ENCODE peak calls at places on chromosomes 5 and 9, in ten cellular contexts. R, E, D, T, J, P, C, K, G and Z are unnamed samples.

GRCh38 chr5:81768960-81769452 is 18.1 kb upstream of the SSBP2 start:
- DNase-seq in D (no peak), C (peak; percentile 81), R (no peak), T (no peak), P (no peak), E (no peak), J (peak; percentile 25), G (peak; percentile 97), K (no peak), Z (no peak)

GRCh38 chr9:128912270-128912853 is 8.4 kb upstream of the PHYHD1 start:
- DNase-seq in D (no peak), G (peak; percentile 70), J (peak; percentile 61), R (peak; percentile 69), E (peak; percentile 76), T (no peak), C (peak; percentile 97), P (no peak), K (no peak), Z (peak; percentile 60)

GRCh38 chr9:16868706-16869105 is 1.8 kb downstream of the BNC2 start:
- DNase-seq in K (no peak), P (no peak), E (no peak), J (no peak), C (no peak), D (no peak), T (no peak), G (peak; percentile 66), R (no peak), Z (no peak)

GRCh38 chr5:127962491-127962890 is 121.1 kb upstream of the SLC12A2 start:
- DNase-seq in J (peak; percentile 14), K (no peak), E (no peak), D (no peak), T (no peak), R (no peak), P (no peak), G (no peak), C (no peak), Z (no peak)

GRCh38 chr5:56984445-56984844 is 32.5 kb upstream of the MIER3 start:
- DNase-seq in T (no peak), E (no peak), C (no peak), K (no peak), P (no peak), G (peak; percentile 30), J (no peak), R (no peak), D (no peak), Z (no peak)

GRCh38 chr5:58800410-58800809 is 217.5 kb downstream of the RAB3C start:
- DNase-seq in G (no peak), D (no peak), R (no peak), T (no peak), P (no peak), C (no peak), J (no peak), K (no peak), E (no peak), Z (peak; percentile 73)

GRCh38 chr5:103674321-103674720 is 111.7 kb upstream of the NUDT12 start:
- DNase-seq in R (no peak), C (no peak), E (no peak), D (no peak), P (no peak), K (no peak), J (no peak), G (no peak), T (no peak), Z (no peak)

GRCh38 chr9:38126730-38127129 is 57.7 kb upstream of the SHB start:
- DNase-seq in R (no peak), J (no peak), D (no peak), K (no peak), T (no peak), P (no peak), G (no peak), C (no peak), E (no peak), Z (peak; percentile 24)

GRCh38 chr5:170278611-170279500 is 18.7 kb downstream of the LCP2 start:
- DNase-seq in C (no peak), E (peak; percentile 81), T (peak; percentile 33), R (peak; percentile 79), G (no peak), K (peak; percentile 91), D (peak; percentile 46), J (no peak), P (peak; percentile 81), Z (no peak)

GRCh38 chr9:123115146-123115913 is 81.9 kb downstream of the GPR21 start:
- DNase-seq in C (no peak), T (no peak), G (no peak), K (no peak), R (no peak), J (peak; percentile 84), D (no peak), P (no peak), E (no peak), Z (peak; percentile 26)

GRCh38 chr9:110579763-110580255 is 268 bp upstream of the SVEP1 start:
- DNase-seq in G (peak; percentile 83), D (peak; percentile 27), P (no peak), J (peak; percentile 86), K (no peak), T (no peak), C (peak; percentile 16), R (no peak), E (no peak), Z (peak; percentile 46)

GRCh38 chr9:125189011-125189360 is 617 bp downstream of the PPP6C start:
- DNase-seq in T (peak; percentile 39), P (peak; percentile 82), K (peak; percentile 26), E (peak; percentile 76), J (peak; percentile 20), G (peak; percentile 48), C (no peak), D (no peak), R (peak; percentile 65), Z (peak; percentile 22)

GRCh38 chr9:124007468-124008306 is 3.9 kb upstream of the LHX2 start:
- DNase-seq in R (no peak), E (no peak), P (no peak), C (no peak), T (no peak), J (no peak), D (no peak), G (no peak), K (no peak), Z (no peak)

GRCh38 chr5:124253421-124253820 is 493.0 kb downstream of the ZNF608 start:
- DNase-seq in T (no peak), R (no peak), D (no peak), J (no peak), G (no peak), E (no peak), C (no peak), P (no peak), K (no peak), Z (no peak)

GRCh38 chr5:55994502-55994997 is at the start of gene IL6ST:
- DNase-seq in R (no peak), G (peak; percentile 96), J (peak; percentile 84), K (no peak), D (no peak), P (no peak), C (peak; percentile 60), T (no peak), E (no peak), Z (peak; percentile 64)

GRCh38 chr9:117868594-117868993 is 164.4 kb downstream of the TLR4 start:
- DNase-seq in K (no peak), R (no peak), T (no peak), C (no peak), G (no peak), D (no peak), J (no peak), P (no peak), E (no peak), Z (no peak)

GRCh38 chr9:35736201-35736633 is 3.8 kb downstream of the CREB3 start:
- DNase-seq in R (peak; percentile 64), C (peak; percentile 80), P (no peak), E (no peak), D (no peak), J (peak; percentile 82), K (peak; percentile 68), T (peak; percentile 77), G (peak; percentile 90), Z (peak; percentile 82)

GRCh38 chr9:138077898-138078540 is 200.4 kb downstream of the CACNA1B start:
- DNase-seq in C (no peak), R (no peak), D (no peak), G (no peak), T (no peak), K (no peak), P (peak; percentile 45), E (peak; percentile 23), J (no peak), Z (no peak)
- H3K9me3 ChIP-seq in C (no peaks in the 10 kb centered on the region), R (no peaks in the 10 kb centered on the region), D (no peaks in the 10 kb centered on the region), G (peaks cover 13% of the 10 kb centered on the region), T (no peaks in the 10 kb centered on the region), K (no peaks in the 10 kb centered on the region), P (peaks cover 1% of the 10 kb centered on the region), E (no peaks in the 10 kb centered on the region), J (no peaks in the 10 kb centered on the region), Z (no peaks in the 10 kb centered on the region)

DNA sequence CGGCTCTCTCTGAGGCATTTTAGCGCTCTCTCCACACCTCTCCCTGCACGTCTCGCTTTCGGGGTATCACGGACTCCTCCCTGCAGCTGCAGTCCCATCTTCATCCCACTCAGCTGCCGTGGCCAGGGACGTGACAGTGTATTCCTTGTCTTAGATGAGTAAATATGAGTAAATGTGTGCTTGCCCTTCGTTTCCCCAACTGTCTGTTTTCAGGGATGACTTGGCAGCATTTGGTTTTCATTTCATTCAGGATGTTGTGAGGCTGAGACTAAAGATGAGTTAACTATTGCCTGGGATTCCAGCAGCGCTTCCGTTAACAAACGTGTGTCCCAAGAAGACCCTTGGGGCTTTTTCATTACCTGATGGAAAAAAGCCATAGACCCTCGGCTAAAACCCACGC is 29.5 kb downstream of the GDNF start:
- DNase-seq in D (no peak), G (no peak), K (no peak), R (no peak), P (no peak), J (no peak), E (no peak), T (no peak), C (no peak), Z (no peak)
- H3K4me3 ChIP-seq in D (no peak overlapping the region), G (no peak overlapping the region), K (no peak overlapping the region), R (no peak overlapping the region), P (no peak overlapping the region), J (no peak overlapping the region), E (no peak overlapping the region), T (no peak overlapping the region), C (no peak overlapping the region), Z (no peak overlapping the region)

DNA sequence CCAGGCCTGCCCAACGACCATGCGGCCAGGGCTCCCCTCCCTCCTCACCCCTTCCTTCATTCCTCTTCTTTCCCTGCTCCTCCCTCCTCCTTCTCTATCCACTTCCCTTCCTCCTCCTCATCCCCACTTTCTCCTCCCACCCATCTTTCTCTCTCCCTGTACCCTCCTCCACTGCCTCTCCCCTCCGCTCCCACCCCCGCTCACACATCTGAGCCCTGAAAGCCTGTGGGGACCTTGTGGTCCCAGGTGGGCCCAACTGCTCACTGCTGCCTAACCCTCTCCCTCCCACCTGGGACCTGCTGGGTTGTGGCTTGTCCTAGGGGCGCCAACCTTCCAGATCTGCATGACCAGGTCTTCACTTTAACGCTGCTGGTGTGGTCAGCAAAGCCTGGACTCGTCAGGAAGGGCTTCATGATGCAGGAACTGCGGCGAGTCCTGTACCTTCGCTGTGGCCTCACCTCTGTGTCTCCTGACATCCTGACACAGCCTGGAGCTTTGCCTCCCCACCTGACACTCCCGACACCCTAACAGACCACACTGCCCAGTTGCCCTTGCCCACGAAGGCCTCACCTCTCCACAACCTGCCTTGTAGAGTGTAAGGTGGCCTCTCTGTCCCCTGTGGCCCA is 34.6 kb downstream of the C5orf15 start:
- DNase-seq in R (no peak), D (no peak), E (no peak), T (no peak), P (peak; percentile 55), K (no peak), C (no peak), G (no peak), J (no peak), Z (no peak)
- H3K9me3 ChIP-seq in R (no peaks in the 10 kb centered on the region), D (no peaks in the 10 kb centered on the region), E (no peaks in the 10 kb centered on the region), T (no peaks in the 10 kb centered on the region), P (no peaks in the 10 kb centered on the region), K (no peaks in the 10 kb centered on the region), C (peaks cover 6% of the 10 kb centered on the region), G (no peaks in the 10 kb centered on the region), J (peaks cover 2% of the 10 kb centered on the region), Z (no peaks in the 10 kb centered on the region)

GRCh38 chr9:109499631-109500120 is 1.6 kb upstream of the PTPN3 start:
- DNase-seq in K (no peak), C (peak; percentile 69), E (peak; percentile 89), T (peak; percentile 32), G (peak; percentile 43), P (peak; percentile 93), R (peak; percentile 79), J (peak; percentile 73), D (peak; percentile 75), Z (peak; percentile 30)
- H3K4me3 ChIP-seq in K (no peak overlapping the region), C (peak overlapping the region; percentile 50), E (peak overlapping the region; percentile 46), T (peak overlapping the region; percentile 43), G (peak overlapping the region; percentile 55), P (peak overlapping the region; percentile 37), R (peak overlapping the region; percentile 51), J (peak overlapping the region; percentile 33), D (peak overlapping the region; percentile 10), Z (peak overlapping the region; percentile 27)